ENCODE peak calls at places on chromosomes 3 and 15, in ten cellular contexts. N is NCI-H2081; T is T-helper 1 cell; D is fibroblast of lung; W is kidney; M is OCI-M1; U is stimulated activated CD4-positive, alpha-beta T cell treated with anti-CD3 and anti-CD28 coated beads, TNF-alpha, amount 100 ng/mL, for 4 hours; Y is OCI-LY7; J is thoracic aorta; P is left ventricle myocardium inferior. F is an unnamed sample.

GRCh38 chr15:66611257-66612053 is 45.7 kb upstream of the LCTL start:
- DNase-seq in N (no peak), T (no peak), D (no peak), W (peak; percentile 44), M (no peak), U (no peak), Y (no peak), J (no peak), P (no peak), F (no peak)

GRCh38 chr3:41477399-41478014 is 278.2 kb downstream of the CTNNB1 start:
- DNase-seq in N (no peak), T (no peak), D (no peak), W (no peak), M (no peak), U (no peak), Y (no peak), J (no peak), P (no peak), F (no peak)

GRCh38 chr3:167568634-167569033 is 85.1 kb downstream of the WDR49 start:
- DNase-seq in N (no peak), T (no peak), D (no peak), W (no peak), M (no peak), U (no peak), Y (no peak), J (no peak), P (no peak), F (no peak)

GRCh38 chr3:148742127-148742526 is 44.4 kb downstream of the AGTR1 start:
- DNase-seq in N (no peak), T (no peak), D (no peak), W (no peak), M (no peak), U (no peak), Y (no peak), J (no peak), P (no peak), F (no peak)

GRCh38 chr3:72738752-72739520 is 109.3 kb downstream of the SHQ1 start:
- DNase-seq in N (peak; percentile 22), T (peak; percentile 61), D (peak; percentile 13), W (peak; percentile 86), M (peak; percentile 23), U (peak; percentile 51), Y (peak; percentile 57), J (no peak), P (peak; percentile 26), F (peak; percentile 53)

GRCh38 chr15:47158573-47158972 is 558.7 kb upstream of the SEMA6D start:
- DNase-seq in N (no peak), T (no peak), D (no peak), W (no peak), M (no peak), U (no peak), Y (no peak), J (no peak), P (no peak), F (no peak)

GRCh38 chr3:66439666-66440344 is 61.0 kb downstream of the LRIG1 start:
- DNase-seq in N (peak; percentile 36), T (no peak), D (no peak), W (no peak), M (peak; percentile 76), U (no peak), Y (peak; percentile 50), J (no peak), P (no peak), F (peak; percentile 27)

GRCh38 chr3:117084739-117085270 is 375.2 kb downstream of the TUSC7 start:
- DNase-seq in N (no peak), T (no peak), D (no peak), W (no peak), M (no peak), U (no peak), Y (no peak), J (no peak), P (no peak), F (no peak)